ENCODE peak calls at places on chromosome 9, in five cellular contexts. X is Caki2, K is fibroblast of pulmonary artery, H is AG09319, U is cardiac fibroblast. D is an unnamed sample.

GRCh38 chr9:72362118-72362531 is 2.9 kb downstream of the ZFAND5 start:
- DNase-seq in X (peak; percentile 39), K (no peak), H (no peak), U (peak; percentile 49), D (no peak)

GRCh38 chr9:101173907-101174306 is 145.4 kb downstream of the PLPPR1 start:
- DNase-seq in U (no peak), H (no peak), K (no peak), X (no peak), D (no peak)

GRCh38 chr9:120869726-120870125 is 7.3 kb downstream of the PHF19 start:
- DNase-seq in U (no peak), X (no peak), K (no peak), H (no peak), D (no peak)

GRCh38 chr9:130842547-130842946 is 7.5 kb downstream of the ABL1 start:
- DNase-seq in H (no peak), K (no peak), X (no peak), U (no peak), D (no peak)

GRCh38 chr9:108180511-108180910 is 675.3 kb downstream of the ACTL7B start:
- DNase-seq in X (no peak), U (peak; percentile 20), K (peak; percentile 18), H (no peak), D (no peak)

GRCh38 chr9:126219166-126219565 is 107.5 kb upstream of the MVB12B start:
- DNase-seq in X (no peak), U (no peak), K (no peak), H (no peak), D (no peak)

GRCh38 chr9:115614326-115614725 is 496.4 kb upstream of the TNC start:
- DNase-seq in X (no peak), K (no peak), U (no peak), H (no peak), D (no peak)

GRCh38 chr9:77647659-77648457 is at the start of gene GNA14:
- DNase-seq in X (no peak), K (peak; percentile 30), U (peak; percentile 31), H (no peak), D (no peak)

GRCh38 chr9:20048437-20048836 is 259.6 kb upstream of the SLC24A2 start:
- DNase-seq in X (no peak), K (no peak), U (no peak), H (no peak), D (no peak)

GRCh38 chr9:129397335-129397734 is 219.3 kb upstream of the IER5L start:
- DNase-seq in H (no peak), X (no peak), K (no peak), U (no peak), D (no peak)

GRCh38 chr9:121738391-121738790 is 87.0 kb downstream of the DAB2IP start:
- DNase-seq in U (no peak), X (no peak), H (no peak), K (no peak), D (no peak)

GRCh38 chr9:76333964-76334363 is 60.3 kb downstream of the RFK start:
- DNase-seq in H (no peak), K (no peak), U (no peak), X (no peak), D (no peak)

GRCh38 chr9:129587487-129588262 is 33.2 kb downstream of the C9orf50 start:
- DNase-seq in K (no peak), X (no peak), H (no peak), U (no peak), D (no peak)

GRCh38 chr9:89677696-89678393 is 73.0 kb downstream of the GADD45G start:
- DNase-seq in U (no peak), H (no peak), X (no peak), K (peak; percentile 16), D (no peak)

GRCh38 chr9:134025606-134026541 is 593 bp downstream of the BRD3OS start:
- DNase-seq in H (no peak), U (peak; percentile 48), K (peak; percentile 33), X (peak; percentile 16), D (peak; percentile 41)

GRCh38 chr9:137580209-137580957 is 1.7 kb upstream of the DPH7 start:
- DNase-seq in U (no peak), H (no peak), K (no peak), X (no peak), D (no peak)

GRCh38 chr9:109467936-109468335 is 30.2 kb downstream of the PTPN3 start:
- DNase-seq in H (no peak), U (peak; percentile 32), X (no peak), K (peak; percentile 69), D (no peak)

GRCh38 chr9:70590264-70590646 is 175.8 kb upstream of the KLF9 start:
- DNase-seq in H (peak; percentile 70), U (no peak), K (peak; percentile 77), X (no peak), D (no peak)

GRCh38 chr9:122125158-122125890 is 32.2 kb upstream of the TTLL11 start:
- DNase-seq in H (peak; percentile 44), K (peak; percentile 83), U (peak; percentile 83), X (peak; percentile 49), D (peak; percentile 82)

GRCh38 chr9:4038182-4038723 is 261.6 kb downstream of the GLIS3 start:
- DNase-seq in X (no peak), K (peak; percentile 50), U (peak; percentile 70), H (no peak), D (no peak)

GRCh38 chr9:127187231-127187956 is 65.0 kb upstream of the ANGPTL2 start:
- DNase-seq in X (peak; percentile 89), U (peak; percentile 99), K (peak; percentile 99), H (peak; percentile 96), D (no peak)

GRCh38 chr9:137305060-137305787 is 3.2 kb upstream of the NRARP start:
- DNase-seq in K (no peak), H (no peak), X (no peak), U (peak; percentile 35), D (no peak)

GRCh38 chr9:112338561-112338960 is 5.1 kb upstream of the PTBP3 start:
- DNase-seq in K (peak; percentile 38), X (peak; percentile 68), H (no peak), U (no peak), D (no peak)

GRCh38 chr9:6428940-6429889 is 16.2 kb downstream of the UHRF2 start:
- DNase-seq in X (peak; percentile 39), K (no peak), U (no peak), H (no peak), D (no peak)

D was measured in HEK293T.